ENCODE peak calls at places on chromosomes 11 and 22, in six cellular contexts. One of them, this sample, is unnamed.

GRCh38 chr11:1335811-1336761 is 26.7 kb upstream of the TOLLIP start:
- DNase-seq in GM12865: peak; percentile 67
- DNase-seq in HFFc6: peak; percentile 22
- DNase-seq in BE2C: peak; percentile 64
- DNase-seq in type B pancreatic cell: no peak
- DNase-seq in fibroblast of lung: peak; percentile 59
- DNase-seq in this sample: peak; percentile 74

GRCh38 chr11:65308281-65308891 is 6.3 kb upstream of the CDC42EP2 start:
- DNase-seq in GM12865: peak; percentile 41
- DNase-seq in BE2C: no peak
- DNase-seq in HFFc6: no peak
- DNase-seq in fibroblast of lung: no peak
- DNase-seq in type B pancreatic cell: no peak
- DNase-seq in this sample: no peak

GRCh38 chr22:29458551-29458950 is 20.2 kb downstream of the RFPL1 start:
- DNase-seq in type B pancreatic cell: no peak
- DNase-seq in BE2C: no peak
- DNase-seq in HFFc6: no peak
- DNase-seq in GM12865: no peak
- DNase-seq in fibroblast of lung: no peak
- DNase-seq in this sample: no peak

GRCh38 chr11:94145916-94146315 is 17.3 kb downstream of the PANX1 start:
- DNase-seq in HFFc6: no peak
- DNase-seq in fibroblast of lung: no peak
- DNase-seq in BE2C: no peak
- DNase-seq in GM12865: no peak
- DNase-seq in type B pancreatic cell: no peak
- DNase-seq in this sample: no peak

GRCh38 chr11:95512682-95513081 is 276.9 kb downstream of the FAM76B start:
- DNase-seq in BE2C: peak; percentile 51
- DNase-seq in fibroblast of lung: peak; percentile 90
- DNase-seq in type B pancreatic cell: no peak
- DNase-seq in GM12865: no peak
- DNase-seq in HFFc6: peak; percentile 33
- DNase-seq in this sample: no peak

GRCh38 chr11:133127746-133128145 is 404.6 kb downstream of the OPCML start:
- DNase-seq in BE2C: no peak
- DNase-seq in type B pancreatic cell: no peak
- DNase-seq in GM12865: no peak
- DNase-seq in HFFc6: no peak
- DNase-seq in fibroblast of lung: no peak
- DNase-seq in this sample: no peak

GRCh38 chr22:41780714-41781507 is 19.6 kb upstream of the CCDC134 start:
- DNase-seq in type B pancreatic cell: no peak
- DNase-seq in fibroblast of lung: peak; percentile 50
- DNase-seq in HFFc6: no peak
- DNase-seq in GM12865: peak; percentile 97
- DNase-seq in BE2C: no peak
- DNase-seq in this sample: peak; percentile 87

GRCh38 chr22:36332623-36333331 is 55.0 kb downstream of the MYH9 start:
- DNase-seq in GM12865: peak; percentile 87
- DNase-seq in BE2C: no peak
- DNase-seq in HFFc6: peak; percentile 91
- DNase-seq in fibroblast of lung: peak; percentile 91
- DNase-seq in type B pancreatic cell: no peak
- DNase-seq in this sample: peak; percentile 68

GRCh38 chr22:41862160-41862529 is 29.2 kb downstream of the SREBF2 start:
- DNase-seq in type B pancreatic cell: no peak
- DNase-seq in GM12865: peak; percentile 85
- DNase-seq in HFFc6: no peak
- DNase-seq in fibroblast of lung: peak; percentile 18
- DNase-seq in BE2C: no peak
- DNase-seq in this sample: peak; percentile 63

GRCh38 chr11:110858556-110858921 is 146.3 kb upstream of the ARHGAP20 start:
- DNase-seq in type B pancreatic cell: no peak
- DNase-seq in BE2C: no peak
- DNase-seq in GM12865: peak; percentile 66
- DNase-seq in fibroblast of lung: no peak
- DNase-seq in HFFc6: no peak
- DNase-seq in this sample: no peak

GRCh38 chr22:48663297-48663696 is 1164.4 kb downstream of the BRD1 start:
- DNase-seq in BE2C: no peak
- DNase-seq in GM12865: peak; percentile 30
- DNase-seq in type B pancreatic cell: no peak
- DNase-seq in fibroblast of lung: no peak
- DNase-seq in HFFc6: no peak
- DNase-seq in this sample: no peak

GRCh38 chr11:33553486-33553885 is 147.1 kb downstream of the C11orf91 start:
- DNase-seq in HFFc6: no peak
- DNase-seq in fibroblast of lung: peak; percentile 76
- DNase-seq in BE2C: no peak
- DNase-seq in type B pancreatic cell: no peak
- DNase-seq in GM12865: no peak
- DNase-seq in this sample: no peak

GRCh38 chr22:29334696-29335344 is 19.3 kb upstream of the RASL10A start:
- DNase-seq in GM12865: no peak
- DNase-seq in HFFc6: no peak
- DNase-seq in type B pancreatic cell: no peak
- DNase-seq in BE2C: no peak
- DNase-seq in fibroblast of lung: no peak
- DNase-seq in this sample: no peak

GRCh38 chr22:24417901-24418641 is 9.3 kb upstream of the ADORA2A start:
- DNase-seq in BE2C: no peak
- DNase-seq in HFFc6: no peak
- DNase-seq in GM12865: no peak
- DNase-seq in fibroblast of lung: no peak
- DNase-seq in type B pancreatic cell: no peak
- DNase-seq in this sample: no peak

GRCh38 chr11:76314741-76315090 is 66.2 kb downstream of the THAP12 start:
- DNase-seq in fibroblast of lung: peak; percentile 72
- DNase-seq in GM12865: no peak
- DNase-seq in type B pancreatic cell: no peak
- DNase-seq in BE2C: no peak
- DNase-seq in HFFc6: peak; percentile 61
- DNase-seq in this sample: no peak

GRCh38 chr11:4697583-4697982 is at the start of gene OR51E2:
- DNase-seq in BE2C: no peak
- DNase-seq in fibroblast of lung: peak; percentile 28
- DNase-seq in GM12865: no peak
- DNase-seq in HFFc6: no peak
- DNase-seq in type B pancreatic cell: no peak
- DNase-seq in this sample: no peak

GRCh38 chr22:45696227-45696626 is 24.6 kb downstream of the ATXN10 start:
- DNase-seq in fibroblast of lung: no peak
- DNase-seq in type B pancreatic cell: no peak
- DNase-seq in HFFc6: no peak
- DNase-seq in GM12865: peak; percentile 51
- DNase-seq in BE2C: no peak
- DNase-seq in this sample: peak; percentile 68

GRCh38 chr22:16974298-16975084 is 33.5 kb downstream of the GAB4 start:
- DNase-seq in fibroblast of lung: no peak
- DNase-seq in HFFc6: no peak
- DNase-seq in BE2C: no peak
- DNase-seq in type B pancreatic cell: no peak
- DNase-seq in GM12865: no peak
- DNase-seq in this sample: no peak

GRCh38 chr22:35593071-35593884 is 23.9 kb downstream of the MB start:
- DNase-seq in BE2C: no peak
- DNase-seq in fibroblast of lung: no peak
- DNase-seq in HFFc6: no peak
- DNase-seq in type B pancreatic cell: no peak
- DNase-seq in GM12865: no peak
- DNase-seq in this sample: no peak

GRCh38 chr22:32897400-32897799 is 95.9 kb downstream of the TIMP3 start:
- DNase-seq in BE2C: no peak
- DNase-seq in GM12865: no peak
- DNase-seq in type B pancreatic cell: no peak
- DNase-seq in HFFc6: peak; percentile 90
- DNase-seq in fibroblast of lung: peak; percentile 91
- DNase-seq in this sample: no peak

GRCh38 chr11:104570088-104570701 is 328.1 kb downstream of the CASP12 start:
- DNase-seq in GM12865: no peak
- DNase-seq in type B pancreatic cell: no peak
- DNase-seq in fibroblast of lung: peak; percentile 36
- DNase-seq in BE2C: no peak
- DNase-seq in HFFc6: no peak
- DNase-seq in this sample: no peak

GRCh38 chr11:67572747-67573419 is 10.7 kb upstream of the GSTP1 start:
- DNase-seq in HFFc6: peak; percentile 22
- DNase-seq in fibroblast of lung: peak; percentile 32
- DNase-seq in BE2C: peak; percentile 80
- DNase-seq in GM12865: peak; percentile 73
- DNase-seq in type B pancreatic cell: no peak
- DNase-seq in this sample: no peak

GRCh38 chr11:100827934-100828661 is 141.0 kb downstream of the ARHGAP42 start:
- DNase-seq in fibroblast of lung: peak; percentile 88
- DNase-seq in BE2C: peak; percentile 47
- DNase-seq in HFFc6: no peak
- DNase-seq in type B pancreatic cell: no peak
- DNase-seq in GM12865: peak; percentile 51
- DNase-seq in this sample: peak; percentile 5

GRCh38 chr11:64951529-64951928 is 15.8 kb upstream of the GPHA2 start:
- DNase-seq in HFFc6: no peak
- DNase-seq in type B pancreatic cell: no peak
- DNase-seq in GM12865: no peak
- DNase-seq in BE2C: no peak
- DNase-seq in fibroblast of lung: no peak
- DNase-seq in this sample: no peak

GRCh38 chr22:26718905-26719304 is 61.5 kb downstream of the MIAT start:
- DNase-seq in fibroblast of lung: peak; percentile 98
- DNase-seq in GM12865: no peak
- DNase-seq in HFFc6: peak; percentile 96
- DNase-seq in BE2C: no peak
- DNase-seq in type B pancreatic cell: no peak
- DNase-seq in this sample: no peak

GRCh38 chr11:130611791-130612251 is 163.4 kb downstream of the ADAMTS15 start:
- DNase-seq in GM12865: no peak
- DNase-seq in BE2C: no peak
- DNase-seq in fibroblast of lung: peak; percentile 87
- DNase-seq in type B pancreatic cell: peak; percentile 22
- DNase-seq in HFFc6: no peak
- DNase-seq in this sample: no peak

GRCh38 chr11:76232026-76232665 is 25.8 kb upstream of the WNT11 start:
- DNase-seq in type B pancreatic cell: no peak
- DNase-seq in HFFc6: no peak
- DNase-seq in GM12865: peak; percentile 83
- DNase-seq in BE2C: no peak
- DNase-seq in fibroblast of lung: no peak
- DNase-seq in this sample: peak; percentile 75

GRCh38 chr11:91876746-91877145 is 347.9 kb upstream of the FAT3 start:
- DNase-seq in fibroblast of lung: no peak
- DNase-seq in GM12865: no peak
- DNase-seq in type B pancreatic cell: no peak
- DNase-seq in BE2C: no peak
- DNase-seq in HFFc6: no peak
- DNase-seq in this sample: no peak
- TF ChIP-seq CTCF in fibroblast of lung: no peak
- TF ChIP-seq CTCF in GM12865: no peak
- TF ChIP-seq CTCF in type B pancreatic cell: no peak
- TF ChIP-seq CTCF in BE2C: no peak
- TF ChIP-seq CTCF in HFFc6: no peak
- TF ChIP-seq CTCF in this sample: no peak

DNA sequence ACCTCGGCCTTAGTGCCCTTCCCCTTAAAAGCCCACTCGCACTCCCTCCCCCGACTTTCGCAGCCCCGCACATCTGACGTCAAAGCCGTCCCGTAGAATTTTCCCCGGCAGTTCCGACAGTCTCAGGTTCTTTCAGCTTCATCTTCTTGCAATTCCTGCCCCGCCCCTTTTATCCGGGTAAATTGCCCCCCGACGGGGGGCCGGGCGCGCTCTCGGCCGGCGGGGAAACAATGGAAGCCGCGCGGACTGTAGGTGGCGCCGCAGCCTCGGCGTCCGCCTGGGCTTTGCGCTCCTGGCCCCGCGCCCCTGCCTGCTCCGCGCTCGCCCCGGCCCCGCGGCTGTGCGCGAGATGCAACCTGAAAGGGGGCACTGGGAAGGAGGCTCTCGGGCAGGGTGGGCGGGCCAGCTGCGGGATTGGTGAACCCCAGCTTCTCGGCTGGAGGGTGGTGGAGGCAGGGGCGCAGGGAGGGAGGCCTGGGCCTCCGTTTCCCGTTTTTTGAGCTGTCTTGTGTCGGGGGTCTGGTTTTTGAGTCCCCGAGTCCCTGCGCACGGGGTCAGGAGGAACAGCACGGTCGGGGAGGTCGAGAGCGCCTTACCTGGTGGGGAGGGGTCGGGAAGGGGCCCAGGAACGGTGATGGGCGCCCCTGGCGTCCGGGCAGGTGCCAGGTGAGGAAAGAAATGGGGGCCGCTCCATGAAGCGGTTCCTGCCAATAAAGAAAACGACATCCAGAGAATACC is 855 bp upstream of the FGF19 start:
- DNase-seq in BE2C: peak; percentile 77
- DNase-seq in GM12865: no peak
- DNase-seq in type B pancreatic cell: peak; percentile 84
- DNase-seq in HFFc6: no peak
- DNase-seq in fibroblast of lung: no peak
- DNase-seq in this sample: peak; percentile 64
- TF ChIP-seq CTCF in BE2C: peak; percentile 64
- TF ChIP-seq CTCF in GM12865: peak; percentile 24
- TF ChIP-seq CTCF in type B pancreatic cell: peak; percentile 74
- TF ChIP-seq CTCF in HFFc6: peak; percentile 74
- TF ChIP-seq CTCF in fibroblast of lung: peak; percentile 41
- TF ChIP-seq CTCF in this sample: no peak

DNA sequence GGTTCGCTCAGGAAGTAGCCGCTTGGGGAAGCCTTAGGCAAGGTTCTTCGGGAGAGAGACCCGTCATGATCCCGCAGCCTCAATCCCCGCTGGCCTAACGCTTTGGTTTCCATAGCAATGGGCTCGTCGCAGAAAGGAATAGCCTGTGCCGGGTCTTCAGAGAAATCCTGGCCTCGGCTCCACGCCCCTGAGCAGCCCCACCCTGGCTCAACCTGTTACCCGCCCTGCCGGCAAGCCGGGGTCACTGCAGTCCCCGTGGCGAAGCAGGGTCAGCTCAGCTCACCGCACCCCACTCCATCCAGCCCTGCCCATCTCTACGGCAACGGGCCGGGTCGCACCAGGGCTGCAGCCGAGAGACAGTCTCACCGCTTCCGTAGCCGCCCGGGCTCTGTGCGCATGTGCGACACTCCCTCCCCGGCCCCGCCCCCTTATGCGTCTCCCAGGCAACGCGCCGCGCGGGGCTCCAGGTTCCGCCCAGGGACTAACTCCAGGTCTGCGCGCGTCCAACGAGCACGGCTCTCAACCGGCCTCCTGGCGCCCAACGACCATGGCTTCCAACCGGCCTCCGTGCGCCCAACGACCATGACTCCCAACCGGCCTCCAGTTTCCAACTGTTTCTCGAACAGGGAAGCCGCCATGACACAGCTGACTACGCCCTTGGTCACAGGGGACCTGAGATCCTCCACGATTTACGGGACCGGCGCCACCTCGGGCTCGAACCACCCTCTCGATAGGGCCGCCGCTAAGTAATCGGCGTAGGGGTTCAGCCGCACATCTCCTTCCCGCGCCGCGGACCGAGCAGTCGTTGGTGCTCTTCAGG is at the start of gene DUSP18:
- DNase-seq in type B pancreatic cell: peak; percentile 97
- DNase-seq in HFFc6: peak; percentile 87
- DNase-seq in BE2C: peak; percentile 97
- DNase-seq in fibroblast of lung: peak; percentile 84
- DNase-seq in GM12865: peak; percentile 93
- DNase-seq in this sample: peak; percentile 97
- TF ChIP-seq CTCF in type B pancreatic cell: peak; percentile 72
- TF ChIP-seq CTCF in HFFc6: peak; percentile 76
- TF ChIP-seq CTCF in BE2C: peak; percentile 34
- TF ChIP-seq CTCF in fibroblast of lung: peak; percentile 37
- TF ChIP-seq CTCF in GM12865: peak; percentile 34
- TF ChIP-seq CTCF in this sample: no peak

GRCh38 chr22:49923445-49923844 is 5.0 kb downstream of the CRELD2 start:
- DNase-seq in fibroblast of lung: no peak
- DNase-seq in type B pancreatic cell: no peak
- DNase-seq in HFFc6: no peak
- DNase-seq in BE2C: peak; percentile 15
- DNase-seq in GM12865: peak; percentile 86
- DNase-seq in this sample: no peak
- TF ChIP-seq CTCF in fibroblast of lung: peak; percentile 42
- TF ChIP-seq CTCF in type B pancreatic cell: no peak
- TF ChIP-seq CTCF in HFFc6: peak; percentile 65
- TF ChIP-seq CTCF in BE2C: peak; percentile 29
- TF ChIP-seq CTCF in GM12865: peak; percentile 58
- TF ChIP-seq CTCF in this sample: no peak

This sample was measured in GM20000.